ENCODE peak calls at places on chromosome X, in four cellular contexts. One of them, this sample, is unnamed.

GRCh38 chrX:16785247-16786138 is 773 bp upstream of the TXLNG start:
- DNase-seq in thoracic aorta: no peak
- DNase-seq in astrocyte of the cerebellum: no peak
- DNase-seq in ascending aorta: peak
- DNase-seq in this sample: peak

GRCh38 chrX:13983734-13984133 is 46.0 kb downstream of the GEMIN8 start:
- DNase-seq in ascending aorta: no peak
- DNase-seq in astrocyte of the cerebellum: no peak
- DNase-seq in thoracic aorta: no peak
- DNase-seq in this sample: no peak

GRCh38 chrX:110665636-110666035 is 130.0 kb downstream of the CHRDL1 start:
- DNase-seq in thoracic aorta: no peak
- DNase-seq in ascending aorta: no peak
- DNase-seq in astrocyte of the cerebellum: no peak
- DNase-seq in this sample: no peak

GRCh38 chrX:2423293-2423692 is 77.5 kb downstream of the DHRSX start:
- DNase-seq in thoracic aorta: no peak
- DNase-seq in ascending aorta: no peak
- DNase-seq in astrocyte of the cerebellum: no peak
- DNase-seq in this sample: no peak

GRCh38 chrX:136711147-136711546 is 63.2 kb downstream of the CD40LG start:
- DNase-seq in ascending aorta: no peak
- DNase-seq in astrocyte of the cerebellum: no peak
- DNase-seq in thoracic aorta: no peak
- DNase-seq in this sample: no peak

GRCh38 chrX:10900585-10901289 is 210.4 kb upstream of the HCCS start:
- DNase-seq in astrocyte of the cerebellum: peak
- DNase-seq in ascending aorta: no peak
- DNase-seq in thoracic aorta: no peak
- DNase-seq in this sample: no peak

GRCh38 chrX:48695925-48696300 is 621 bp upstream of the SUV39H1 start:
- DNase-seq in ascending aorta: no peak
- DNase-seq in astrocyte of the cerebellum: no peak
- DNase-seq in thoracic aorta: no peak
- DNase-seq in this sample: no peak

GRCh38 chrX:102599950-102600579 is 750 bp downstream of the ARMCX5 start:
- DNase-seq in thoracic aorta: no peak
- DNase-seq in astrocyte of the cerebellum: no peak
- DNase-seq in ascending aorta: no peak
- DNase-seq in this sample: no peak

GRCh38 chrX:74422576-74423288 is 1.4 kb downstream of the SLC16A2 start:
- DNase-seq in ascending aorta: peak
- DNase-seq in thoracic aorta: peak
- DNase-seq in astrocyte of the cerebellum: peak
- DNase-seq in this sample: peak

GRCh38 chrX:16970977-16971376 is 24.5 kb downstream of the REPS2 start:
- DNase-seq in ascending aorta: no peak
- DNase-seq in thoracic aorta: no peak
- DNase-seq in astrocyte of the cerebellum: peak
- DNase-seq in this sample: no peak

GRCh38 chrX:120456973-120457372 is 12.1 kb downstream of the LAMP2 start:
- DNase-seq in thoracic aorta: no peak
- DNase-seq in ascending aorta: no peak
- DNase-seq in astrocyte of the cerebellum: no peak
- DNase-seq in this sample: no peak

GRCh38 chrX:136468391-136469103 is 19.2 kb upstream of the BRS3 start:
- DNase-seq in thoracic aorta: no peak
- DNase-seq in ascending aorta: no peak
- DNase-seq in astrocyte of the cerebellum: no peak
- DNase-seq in this sample: no peak

GRCh38 chrX:109472939-109473713 is 8.8 kb downstream of the GUCY2F start:
- DNase-seq in thoracic aorta: peak
- DNase-seq in astrocyte of the cerebellum: peak
- DNase-seq in ascending aorta: no peak
- DNase-seq in this sample: no peak

GRCh38 chrX:20144491-20144890 is 2.9 kb upstream of the EIF1AX start:
- DNase-seq in ascending aorta: no peak
- DNase-seq in astrocyte of the cerebellum: no peak
- DNase-seq in thoracic aorta: no peak
- DNase-seq in this sample: no peak

GRCh38 chrX:17822351-17822750 is 38.7 kb downstream of the RAI2 start:
- DNase-seq in ascending aorta: no peak
- DNase-seq in astrocyte of the cerebellum: no peak
- DNase-seq in thoracic aorta: no peak
- DNase-seq in this sample: no peak

GRCh38 chrX:110156167-110156754 is 153.3 kb downstream of the TMEM164 start:
- DNase-seq in astrocyte of the cerebellum: no peak
- DNase-seq in ascending aorta: no peak
- DNase-seq in thoracic aorta: no peak
- DNase-seq in this sample: no peak

GRCh38 chrX:84907324-84907946 is 96.2 kb upstream of the APOOL start:
- DNase-seq in astrocyte of the cerebellum: no peak
- DNase-seq in thoracic aorta: no peak
- DNase-seq in ascending aorta: no peak
- DNase-seq in this sample: no peak

GRCh38 chrX:109268340-109268739 is 213.5 kb downstream of the GUCY2F start:
- DNase-seq in thoracic aorta: no peak
- DNase-seq in ascending aorta: no peak
- DNase-seq in astrocyte of the cerebellum: no peak
- DNase-seq in this sample: no peak

GRCh38 chrX:17860811-17861495 is at the start of gene RAI2:
- DNase-seq in astrocyte of the cerebellum: no peak
- DNase-seq in thoracic aorta: no peak
- DNase-seq in ascending aorta: no peak
- DNase-seq in this sample: no peak

GRCh38 chrX:104166735-104167436 is 633 bp downstream of the FAM199X start:
- DNase-seq in thoracic aorta: no peak
- DNase-seq in ascending aorta: no peak
- DNase-seq in astrocyte of the cerebellum: no peak
- DNase-seq in this sample: no peak

GRCh38 chrX:148956352-148956751 is 455.9 kb downstream of the AFF2 start:
- DNase-seq in thoracic aorta: no peak
- DNase-seq in ascending aorta: no peak
- DNase-seq in astrocyte of the cerebellum: no peak
- DNase-seq in this sample: no peak

GRCh38 chrX:66731398-66731797 is 92.5 kb upstream of the EDA2R start:
- DNase-seq in astrocyte of the cerebellum: peak
- DNase-seq in ascending aorta: no peak
- DNase-seq in thoracic aorta: no peak
- DNase-seq in this sample: no peak

GRCh38 chrX:28491941-28492340 is 95.3 kb upstream of the IL1RAPL1 start:
- DNase-seq in ascending aorta: no peak
- DNase-seq in thoracic aorta: no peak
- DNase-seq in astrocyte of the cerebellum: no peak
- DNase-seq in this sample: no peak

GRCh38 chrX:10111364-10112148 is 45.2 kb upstream of the CLCN4 start:
- DNase-seq in astrocyte of the cerebellum: no peak
- DNase-seq in thoracic aorta: no peak
- DNase-seq in ascending aorta: no peak
- DNase-seq in this sample: no peak

GRCh38 chrX:135520022-135520552 is 373 bp upstream of the INTS6L start:
- DNase-seq in thoracic aorta: no peak
- DNase-seq in ascending aorta: no peak
- DNase-seq in astrocyte of the cerebellum: peak
- DNase-seq in this sample: no peak

GRCh38 chrX:56564182-56564885 is 907 bp downstream of the UBQLN2 start:
- DNase-seq in thoracic aorta: no peak
- DNase-seq in astrocyte of the cerebellum: peak
- DNase-seq in ascending aorta: no peak
- DNase-seq in this sample: no peak

GRCh38 chrX:133969191-133969590 is 16.2 kb downstream of the GPC3 start:
- DNase-seq in thoracic aorta: no peak
- DNase-seq in astrocyte of the cerebellum: no peak
- DNase-seq in ascending aorta: no peak
- DNase-seq in this sample: no peak

GRCh38 chrX:77893713-77894112 is 1.5 kb downstream of the MAGT1 start:
- DNase-seq in ascending aorta: no peak
- DNase-seq in astrocyte of the cerebellum: no peak
- DNase-seq in thoracic aorta: no peak
- DNase-seq in this sample: no peak

GRCh38 chrX:47112316-47112954 is 32.1 kb downstream of the NDUFB11 start:
- DNase-seq in astrocyte of the cerebellum: no peak
- DNase-seq in thoracic aorta: no peak
- DNase-seq in ascending aorta: no peak
- DNase-seq in this sample: peak

GRCh38 chrX:117291760-117292159 is 824.9 kb downstream of the KLHL13 start:
- DNase-seq in astrocyte of the cerebellum: no peak
- DNase-seq in ascending aorta: no peak
- DNase-seq in thoracic aorta: no peak
- DNase-seq in this sample: no peak

GRCh38 chrX:69988955-69989394 is 60.8 kb downstream of the AWAT2 start:
- DNase-seq in ascending aorta: no peak
- DNase-seq in astrocyte of the cerebellum: no peak
- DNase-seq in thoracic aorta: no peak
- DNase-seq in this sample: no peak

GRCh38 chrX:22699591-22700091 is 300.1 kb upstream of the DDX53 start:
- DNase-seq in astrocyte of the cerebellum: peak
- DNase-seq in ascending aorta: no peak
- DNase-seq in thoracic aorta: no peak
- DNase-seq in this sample: peak

GRCh38 chrX:103356023-103356798 is at the start of gene TCEAL9:
- DNase-seq in astrocyte of the cerebellum: peak
- DNase-seq in thoracic aorta: no peak
- DNase-seq in ascending aorta: peak
- DNase-seq in this sample: no peak

GRCh38 chrX:87392369-87392768 is 125.2 kb upstream of the KLHL4 start:
- DNase-seq in astrocyte of the cerebellum: no peak
- DNase-seq in thoracic aorta: no peak
- DNase-seq in ascending aorta: no peak
- DNase-seq in this sample: no peak

GRCh38 chrX:17038681-17039161 is 92.3 kb downstream of the REPS2 start:
- DNase-seq in astrocyte of the cerebellum: peak
- DNase-seq in thoracic aorta: no peak
- DNase-seq in ascending aorta: no peak
- DNase-seq in this sample: no peak

GRCh38 chrX:16348286-16348685 is 181.0 kb downstream of the MAGEB17 start:
- DNase-seq in thoracic aorta: no peak
- DNase-seq in ascending aorta: no peak
- DNase-seq in astrocyte of the cerebellum: no peak
- DNase-seq in this sample: no peak

GRCh38 chrX:32780109-32780508 is 431.2 kb downstream of the DMD start:
- DNase-seq in astrocyte of the cerebellum: no peak
- DNase-seq in thoracic aorta: no peak
- DNase-seq in ascending aorta: no peak
- DNase-seq in this sample: no peak

GRCh38 chrX:138294951-138295350 is 416.6 kb downstream of the FGF13 start:
- DNase-seq in astrocyte of the cerebellum: no peak
- DNase-seq in thoracic aorta: no peak
- DNase-seq in ascending aorta: no peak
- DNase-seq in this sample: no peak

DNA sequence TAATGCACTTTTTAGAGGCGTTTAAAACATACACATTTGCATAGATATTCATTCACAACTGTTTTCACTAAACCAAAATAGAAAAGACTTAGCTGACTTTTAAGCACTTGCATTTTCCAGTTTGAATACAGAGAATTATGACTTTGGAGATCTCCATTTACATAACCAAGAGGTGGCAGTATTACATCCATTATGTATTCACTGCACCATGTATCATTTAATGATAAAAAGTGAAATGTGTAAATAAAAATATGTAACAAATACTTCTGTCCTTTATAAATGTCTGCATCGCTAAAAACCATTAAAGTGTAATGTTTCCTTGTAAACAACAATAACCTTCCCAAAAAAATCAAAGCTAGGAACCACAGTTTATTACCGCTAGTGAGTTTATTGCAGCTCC is 413.2 kb downstream of the FGF13 start:
- DNase-seq in astrocyte of the cerebellum: no peak
- DNase-seq in ascending aorta: no peak
- DNase-seq in thoracic aorta: no peak
- DNase-seq in this sample: no peak
- TF ChIP-seq CTCF in astrocyte of the cerebellum: no peak
- TF ChIP-seq CTCF in ascending aorta: peak
- TF ChIP-seq CTCF in thoracic aorta: peak
- TF ChIP-seq CTCF in this sample: no peak

DNA sequence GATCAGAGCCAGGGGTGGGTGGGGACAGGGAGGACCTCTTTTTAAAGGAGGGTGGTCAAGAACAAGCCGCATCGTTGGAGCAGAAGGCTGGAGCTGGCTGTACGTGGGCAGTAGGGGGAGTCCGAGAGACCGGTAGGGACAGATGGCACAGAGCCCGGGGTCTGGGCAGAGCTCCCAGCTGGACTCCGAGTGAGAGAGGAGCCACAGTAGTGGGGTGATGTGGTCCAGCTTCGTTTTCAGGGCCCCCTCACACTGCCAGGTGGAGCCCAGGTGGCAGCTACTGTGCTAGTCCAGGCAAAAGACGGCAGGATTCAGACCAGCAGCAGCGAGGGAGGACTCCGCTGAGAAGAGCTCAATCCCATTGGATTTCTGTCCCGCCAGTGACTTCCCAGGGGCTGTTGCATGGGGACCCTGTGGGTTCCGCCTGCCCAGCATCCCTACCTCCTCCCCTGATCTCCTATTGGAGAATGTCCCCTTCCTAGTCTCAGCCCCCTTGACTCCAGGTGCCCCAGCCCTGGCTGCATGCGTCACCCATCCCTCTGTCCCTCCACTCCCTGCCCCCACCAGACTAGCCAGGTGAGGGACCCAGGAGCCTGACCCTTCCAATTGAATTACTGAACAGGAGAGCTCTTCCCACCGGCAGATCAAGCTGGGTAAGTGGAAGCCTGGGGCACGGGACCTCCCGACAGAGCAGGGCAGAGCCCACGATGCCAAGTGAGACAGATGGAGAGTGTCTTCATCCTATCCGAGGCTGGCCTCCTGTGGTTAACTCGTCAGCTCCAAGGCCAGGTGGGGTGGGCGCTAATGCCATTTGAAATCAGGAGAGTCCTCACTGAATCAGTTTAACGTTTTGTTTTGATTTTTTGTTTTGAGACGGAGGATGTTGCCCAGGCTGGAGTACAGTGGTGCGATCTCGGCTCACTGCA is 2.9 kb downstream of the ARHGAP4 start:
- DNase-seq in astrocyte of the cerebellum: no peak
- DNase-seq in thoracic aorta: no peak
- DNase-seq in ascending aorta: peak
- DNase-seq in this sample: no peak
- TF ChIP-seq CTCF in astrocyte of the cerebellum: peak
- TF ChIP-seq CTCF in thoracic aorta: peak
- TF ChIP-seq CTCF in ascending aorta: peak
- TF ChIP-seq CTCF in this sample: no peak

GRCh38 chrX:115018040-115018647 is 728 bp upstream of the IL13RA2 start:
- DNase-seq in thoracic aorta: no peak
- DNase-seq in astrocyte of the cerebellum: no peak
- DNase-seq in ascending aorta: no peak
- DNase-seq in this sample: no peak
- TF ChIP-seq CTCF in thoracic aorta: no peak
- TF ChIP-seq CTCF in astrocyte of the cerebellum: no peak
- TF ChIP-seq CTCF in ascending aorta: peak
- TF ChIP-seq CTCF in this sample: no peak

DNA sequence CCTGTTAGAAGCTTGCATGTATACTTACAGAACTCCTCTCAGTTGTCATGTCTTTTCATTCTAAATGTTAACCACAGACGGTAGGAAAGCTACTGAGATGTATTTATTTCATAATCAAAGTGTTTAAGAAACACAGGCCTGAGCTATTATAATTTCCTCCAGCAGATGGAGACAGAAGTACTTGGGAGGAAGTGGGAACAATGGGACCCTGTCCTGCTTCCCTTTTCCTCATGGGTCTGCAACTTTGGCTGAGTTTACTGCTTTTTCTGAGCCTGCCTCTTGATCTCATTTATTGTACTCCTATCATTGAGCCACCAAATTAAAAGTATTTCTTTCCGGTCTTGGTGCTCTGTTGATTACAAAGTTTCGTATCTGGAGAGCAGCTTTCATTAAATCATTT is 67.7 kb upstream of the SPANXN2 start:
- DNase-seq in ascending aorta: no peak
- DNase-seq in thoracic aorta: no peak
- DNase-seq in astrocyte of the cerebellum: no peak
- DNase-seq in this sample: no peak
- TF ChIP-seq CTCF in ascending aorta: no peak
- TF ChIP-seq CTCF in thoracic aorta: no peak
- TF ChIP-seq CTCF in astrocyte of the cerebellum: peak
- TF ChIP-seq CTCF in this sample: no peak